ENCODE peak calls at places on chromosomes 6 and 20, in eight cellular contexts. T is foreskin fibroblast, X is brain microvascular endothelial cell, S is B cell, P is IMR-90, V is heart left ventricle, A is psoas muscle, N is endothelial cell. F is an unnamed sample.

GRCh38 chr6:74268821-74269600 is 573.0 kb downstream of the CD109 start:
- DNase-seq in V (no peak), S (no peak), P (peak; percentile 42), N (no peak), T (no peak), A (no peak), X (no peak), F (no peak)

GRCh38 chr20:4026093-4026601 is 10.8 kb upstream of the RNF24 start:
- DNase-seq in V (no peak), S (no peak), X (peak; percentile 64), T (peak; percentile 86), N (peak; percentile 25), P (peak; percentile 88), A (no peak), F (peak; percentile 68)

GRCh38 chr20:43564993-43565757 is 6.3 kb downstream of the SGK2 start:
- DNase-seq in A (no peak), P (no peak), S (no peak), V (no peak), N (no peak), X (no peak), T (no peak), F (no peak)

GRCh38 chr20:20466341-20466879 is 98.5 kb downstream of the INSM1 start:
- DNase-seq in A (peak; percentile 21), N (no peak), X (peak; percentile 80), P (peak; percentile 85), S (peak; percentile 15), V (no peak), T (peak; percentile 72), F (no peak)

GRCh38 chr6:14072084-14072483 is 45.5 kb upstream of the CD83 start:
- DNase-seq in T (no peak), P (peak; percentile 61), S (no peak), A (no peak), N (no peak), V (no peak), X (peak; percentile 23), F (no peak)

GRCh38 chr6:113317870-113318269 is 539.3 kb upstream of the MARCKS start:
- DNase-seq in T (no peak), X (no peak), P (no peak), N (peak; percentile 4), A (no peak), S (no peak), V (no peak), F (no peak)

GRCh38 chr6:140850438-140850837 is 1282.3 kb upstream of the GJE1 start:
- DNase-seq in A (no peak), T (peak; percentile 48), V (no peak), P (peak; percentile 70), S (no peak), N (no peak), X (peak; percentile 44), F (no peak)

GRCh38 chr6:159973951-159974350 is 5.1 kb downstream of the IGF2R start:
- DNase-seq in P (peak; percentile 89), A (no peak), N (no peak), T (peak; percentile 65), X (peak; percentile 61), V (no peak), S (no peak), F (no peak)

GRCh38 chr6:169453221-169453620 is 199.6 kb upstream of the THBS2 start:
- DNase-seq in S (no peak), A (no peak), V (no peak), N (no peak), P (no peak), T (peak; percentile 26), X (no peak), F (no peak)

GRCh38 chr20:59636791-59637370 is 32.5 kb downstream of the PHACTR3 start:
- DNase-seq in A (no peak), X (no peak), N (no peak), P (no peak), T (no peak), V (no peak), S (no peak), F (no peak)

GRCh38 chr6:68875403-68875802 is 240.3 kb downstream of the ADGRB3 start:
- DNase-seq in T (no peak), A (no peak), V (no peak), S (no peak), X (no peak), N (no peak), P (no peak), F (no peak)

GRCh38 chr6:68874747-68875146 is 239.7 kb downstream of the ADGRB3 start:
- DNase-seq in S (no peak), P (no peak), T (no peak), N (no peak), A (no peak), X (no peak), V (no peak), F (no peak)

GRCh38 chr6:68880050-68880449 is 245.0 kb downstream of the ADGRB3 start:
- DNase-seq in N (no peak), X (no peak), S (no peak), V (no peak), P (no peak), T (peak; percentile 3), A (no peak), F (no peak)

GRCh38 chr6:68873236-68873635 is 238.2 kb downstream of the ADGRB3 start:
- DNase-seq in N (no peak), T (no peak), A (no peak), P (no peak), X (no peak), S (no peak), V (no peak), F (no peak)

GRCh38 chr6:68876792-68877493 is 241.9 kb downstream of the ADGRB3 start:
- DNase-seq in V (no peak), P (peak; percentile 4), N (no peak), X (no peak), A (no peak), T (peak; percentile 2), S (no peak), F (no peak)
- TF ChIP-seq CTCF in V (peak; percentile 50), P (peak; percentile 47), N (peak; percentile 63), X (no peak), A (peak; percentile 36), T (no peak), S (peak; percentile 43), F (peak; percentile 42)

DNA sequence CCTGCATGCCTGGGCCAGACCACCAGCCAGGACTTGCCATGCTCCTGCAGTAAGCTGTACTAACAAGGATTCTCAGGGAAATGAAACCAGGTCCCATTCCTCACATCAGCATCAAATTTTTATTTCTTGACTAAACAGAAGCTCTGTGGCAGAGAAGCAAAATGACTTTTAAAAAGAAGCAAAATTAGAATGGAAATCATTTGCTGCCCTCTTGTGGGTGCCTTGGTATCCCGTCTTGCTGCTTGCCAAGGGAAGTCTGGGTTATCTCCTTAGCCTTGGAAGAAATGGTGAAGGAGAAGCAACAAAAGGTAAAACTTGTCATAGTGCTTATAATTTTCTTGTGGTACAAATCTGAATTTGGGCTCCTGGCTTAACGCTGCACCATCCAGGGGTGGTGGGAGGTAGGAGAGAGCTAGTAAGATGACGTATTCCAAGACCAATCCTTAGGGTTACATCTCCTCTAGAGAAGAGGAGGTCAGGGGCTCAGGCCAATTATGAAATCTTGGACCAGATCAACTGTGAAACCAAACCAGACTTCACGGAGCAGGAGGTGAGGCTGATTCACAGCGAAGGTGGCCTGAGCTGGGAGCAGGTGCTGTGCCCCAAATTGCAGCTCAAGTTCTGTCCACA is 107.5 kb downstream of the FAXC start:
- DNase-seq in S (no peak), N (peak; percentile 42), X (peak; percentile 46), V (no peak), A (no peak), P (peak; percentile 40), T (peak; percentile 12), F (peak; percentile 1)
- TF ChIP-seq CTCF in S (no peak), N (peak; percentile 42), X (peak; percentile 72), V (peak; percentile 52), A (peak; percentile 30), P (peak; percentile 42), T (peak; percentile 19), F (peak; percentile 46)

GRCh38 chr6:52286798-52287432 is 2.4 kb upstream of the MCM3 start:
- DNase-seq in V (peak; percentile 79), N (peak; percentile 79), P (peak; percentile 72), S (peak; percentile 57), A (peak; percentile 56), T (peak; percentile 49), X (peak; percentile 75), F (peak; percentile 39)
- TF ChIP-seq CTCF in V (peak; percentile 68), N (peak; percentile 29), P (peak; percentile 87), S (peak; percentile 57), A (peak; percentile 48), T (peak; percentile 92), X (peak; percentile 97), F (peak; percentile 93)

GRCh38 chr20:32945710-32946221 is 58.5 kb downstream of the SUN5 start:
- DNase-seq in P (peak; percentile 34), A (no peak), V (no peak), N (peak; percentile 31), S (no peak), X (peak; percentile 9), T (peak; percentile 7), F (peak; percentile 3)
- TF ChIP-seq CTCF in P (peak; percentile 50), A (peak; percentile 40), V (peak; percentile 31), N (peak; percentile 50), S (no peak), X (peak; percentile 71), T (peak; percentile 71), F (peak; percentile 72)

GRCh38 chr6:33248932-33249731 is 22.5 kb downstream of the VPS52 start:
- DNase-seq in X (peak; percentile 99), A (peak; percentile 96), P (peak; percentile 99), N (peak; percentile 91), T (peak; percentile 100), V (peak; percentile 98), S (peak; percentile 95), F (peak; percentile 98)
- TF ChIP-seq CTCF in X (no peak), A (no peak), P (peak; percentile 20), N (no peak), T (no peak), V (peak; percentile 50), S (no peak), F (peak; percentile 26)

GRCh38 chr6:63121166-63121565 is 90.1 kb upstream of the FKBP1C start:
- DNase-seq in A (no peak), V (no peak), P (no peak), T (no peak), S (no peak), X (no peak), N (no peak), F (no peak)
- TF ChIP-seq CTCF in A (no peak), V (no peak), P (no peak), T (no peak), S (no peak), X (no peak), N (no peak), F (no peak)

GRCh38 chr6:15556711-15557110 is 106.1 kb downstream of the DTNBP1 start:
- DNase-seq in S (no peak), A (no peak), T (no peak), P (no peak), X (no peak), V (no peak), N (no peak), F (no peak)
- TF ChIP-seq CTCF in S (no peak), A (no peak), T (no peak), P (no peak), X (no peak), V (no peak), N (no peak), F (no peak)

F was measured in AG04450.